ENCODE peak calls at places on chromosomes 7 and 10, in seven cellular contexts. One of them, this sample, is unnamed.

GRCh38 chr10:133134411-133135115 is 25.5 kb upstream of the KNDC1 start:
- DNase-seq in mesendoderm: no peak
- DNase-seq in fibroblast of lung: no peak
- DNase-seq in cardiac muscle cell: no peak
- DNase-seq in breast epithelium: peak
- DNase-seq in tibial nerve: no peak
- DNase-seq in tibial artery: no peak
- DNase-seq in this sample: no peak

GRCh38 chr7:109763611-109764010 is 1193.9 kb downstream of the DNAJB9 start:
- DNase-seq in tibial artery: no peak
- DNase-seq in mesendoderm: no peak
- DNase-seq in cardiac muscle cell: no peak
- DNase-seq in breast epithelium: no peak
- DNase-seq in fibroblast of lung: no peak
- DNase-seq in tibial nerve: no peak
- DNase-seq in this sample: no peak

GRCh38 chr10:61166489-61166888 is 222.5 kb upstream of the RHOBTB1 start:
- DNase-seq in cardiac muscle cell: no peak
- DNase-seq in tibial artery: no peak
- DNase-seq in tibial nerve: no peak
- DNase-seq in mesendoderm: no peak
- DNase-seq in breast epithelium: no peak
- DNase-seq in fibroblast of lung: no peak
- DNase-seq in this sample: no peak

GRCh38 chr7:132580277-132580676 is 4.0 kb upstream of the PLXNA4 start:
- DNase-seq in tibial artery: no peak
- DNase-seq in cardiac muscle cell: no peak
- DNase-seq in breast epithelium: no peak
- DNase-seq in fibroblast of lung: peak
- DNase-seq in tibial nerve: no peak
- DNase-seq in mesendoderm: peak
- DNase-seq in this sample: no peak

GRCh38 chr7:134946260-134946659 is 40.0 kb upstream of the AGBL3 start:
- DNase-seq in tibial artery: no peak
- DNase-seq in tibial nerve: no peak
- DNase-seq in cardiac muscle cell: no peak
- DNase-seq in fibroblast of lung: peak
- DNase-seq in mesendoderm: no peak
- DNase-seq in breast epithelium: no peak
- DNase-seq in this sample: no peak

GRCh38 chr7:132836746-132837145 is 245.1 kb downstream of the CHCHD3 start:
- DNase-seq in tibial nerve: no peak
- DNase-seq in tibial artery: no peak
- DNase-seq in fibroblast of lung: peak
- DNase-seq in cardiac muscle cell: no peak
- DNase-seq in mesendoderm: no peak
- DNase-seq in breast epithelium: no peak
- DNase-seq in this sample: no peak

GRCh38 chr7:151769189-151769821 is 107.6 kb downstream of the PRKAG2 start:
- DNase-seq in tibial nerve: no peak
- DNase-seq in breast epithelium: no peak
- DNase-seq in fibroblast of lung: no peak
- DNase-seq in cardiac muscle cell: no peak
- DNase-seq in mesendoderm: no peak
- DNase-seq in tibial artery: no peak
- DNase-seq in this sample: no peak

GRCh38 chr7:14507617-14508016 is 394.9 kb downstream of the DGKB start:
- DNase-seq in tibial nerve: no peak
- DNase-seq in cardiac muscle cell: no peak
- DNase-seq in breast epithelium: no peak
- DNase-seq in mesendoderm: no peak
- DNase-seq in fibroblast of lung: peak
- DNase-seq in tibial artery: no peak
- DNase-seq in this sample: no peak

GRCh38 chr10:129877773-129878371 is 86.2 kb downstream of the EBF3 start:
- DNase-seq in tibial artery: no peak
- DNase-seq in tibial nerve: no peak
- DNase-seq in cardiac muscle cell: peak
- DNase-seq in mesendoderm: peak
- DNase-seq in breast epithelium: no peak
- DNase-seq in fibroblast of lung: no peak
- DNase-seq in this sample: no peak

GRCh38 chr7:158847451-158847866 is 8.9 kb upstream of the DYNC2I1 start:
- DNase-seq in fibroblast of lung: no peak
- DNase-seq in tibial nerve: no peak
- DNase-seq in breast epithelium: no peak
- DNase-seq in cardiac muscle cell: no peak
- DNase-seq in mesendoderm: no peak
- DNase-seq in tibial artery: no peak
- DNase-seq in this sample: no peak

GRCh38 chr7:887488-887820 is 11.1 kb downstream of the GET4 start:
- DNase-seq in fibroblast of lung: no peak
- DNase-seq in tibial nerve: no peak
- DNase-seq in cardiac muscle cell: no peak
- DNase-seq in mesendoderm: no peak
- DNase-seq in breast epithelium: no peak
- DNase-seq in tibial artery: no peak
- DNase-seq in this sample: no peak
- H3K27ac ChIP-seq in fibroblast of lung: no peak
- H3K27ac ChIP-seq in tibial nerve: no peak
- H3K27ac ChIP-seq in cardiac muscle cell: no peak
- H3K27ac ChIP-seq in mesendoderm: no peak
- H3K27ac ChIP-seq in breast epithelium: no peak
- H3K27ac ChIP-seq in tibial artery: no peak
- H3K27ac ChIP-seq in this sample: no peak

GRCh38 chr10:124628676-124629021 is 115.5 kb downstream of the FAM53B start:
- DNase-seq in cardiac muscle cell: no peak
- DNase-seq in breast epithelium: no peak
- DNase-seq in tibial nerve: no peak
- DNase-seq in tibial artery: no peak
- DNase-seq in fibroblast of lung: no peak
- DNase-seq in mesendoderm: no peak
- DNase-seq in this sample: no peak

GRCh38 chr10:124627851-124628675 is 116.1 kb downstream of the FAM53B start:
- DNase-seq in cardiac muscle cell: no peak
- DNase-seq in fibroblast of lung: no peak
- DNase-seq in mesendoderm: no peak
- DNase-seq in tibial artery: peak
- DNase-seq in breast epithelium: no peak
- DNase-seq in tibial nerve: no peak
- DNase-seq in this sample: no peak

GRCh38 chr10:124629410-124629809 is 114.8 kb downstream of the FAM53B start:
- DNase-seq in mesendoderm: no peak
- DNase-seq in breast epithelium: no peak
- DNase-seq in tibial nerve: no peak
- DNase-seq in fibroblast of lung: no peak
- DNase-seq in cardiac muscle cell: no peak
- DNase-seq in tibial artery: no peak
- DNase-seq in this sample: no peak

GRCh38 chr10:124630551-124630950 is 113.6 kb downstream of the FAM53B start:
- DNase-seq in breast epithelium: no peak
- DNase-seq in cardiac muscle cell: no peak
- DNase-seq in tibial artery: no peak
- DNase-seq in fibroblast of lung: no peak
- DNase-seq in mesendoderm: no peak
- DNase-seq in tibial nerve: no peak
- DNase-seq in this sample: no peak

GRCh38 chr10:124629842-124630241 is 114.3 kb downstream of the FAM53B start:
- DNase-seq in breast epithelium: no peak
- DNase-seq in cardiac muscle cell: no peak
- DNase-seq in mesendoderm: no peak
- DNase-seq in tibial artery: no peak
- DNase-seq in fibroblast of lung: no peak
- DNase-seq in tibial nerve: no peak
- DNase-seq in this sample: no peak
- H3K27ac ChIP-seq in breast epithelium: peak
- H3K27ac ChIP-seq in cardiac muscle cell: no peak
- H3K27ac ChIP-seq in mesendoderm: no peak
- H3K27ac ChIP-seq in tibial artery: peak
- H3K27ac ChIP-seq in fibroblast of lung: no peak
- H3K27ac ChIP-seq in tibial nerve: peak
- H3K27ac ChIP-seq in this sample: peak

DNA sequence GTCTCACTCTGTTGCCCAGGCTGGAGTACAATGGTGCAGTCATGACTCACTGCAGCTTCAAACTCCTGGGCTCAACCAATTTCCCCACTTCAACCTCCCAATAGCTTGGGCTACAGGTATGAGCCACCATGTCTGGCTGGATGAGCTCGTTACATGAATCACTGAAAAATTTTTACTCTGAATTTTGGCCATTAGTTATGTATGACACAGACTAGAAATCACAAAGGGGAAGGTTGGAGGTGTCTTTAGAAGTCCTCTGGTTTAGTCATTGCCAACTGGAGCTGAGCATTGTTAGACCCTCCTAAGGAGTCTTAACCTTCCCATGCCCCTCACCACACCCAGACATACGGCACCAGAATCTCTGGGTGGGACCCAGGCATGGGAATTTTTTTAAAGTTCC is 34.7 kb downstream of the SVIL start:
- DNase-seq in tibial nerve: no peak
- DNase-seq in breast epithelium: no peak
- DNase-seq in cardiac muscle cell: no peak
- DNase-seq in mesendoderm: no peak
- DNase-seq in fibroblast of lung: peak
- DNase-seq in tibial artery: no peak
- DNase-seq in this sample: no peak
- H3K27ac ChIP-seq in tibial nerve: no peak
- H3K27ac ChIP-seq in breast epithelium: no peak
- H3K27ac ChIP-seq in cardiac muscle cell: peak
- H3K27ac ChIP-seq in mesendoderm: no peak
- H3K27ac ChIP-seq in fibroblast of lung: no peak
- H3K27ac ChIP-seq in tibial artery: peak
- H3K27ac ChIP-seq in this sample: peak

GRCh38 chr10:79136227-79137005 is 67.7 kb downstream of the ZMIZ1 start:
- DNase-seq in breast epithelium: no peak
- DNase-seq in tibial artery: no peak
- DNase-seq in cardiac muscle cell: no peak
- DNase-seq in fibroblast of lung: no peak
- DNase-seq in tibial nerve: no peak
- DNase-seq in mesendoderm: no peak
- DNase-seq in this sample: no peak

GRCh38 chr10:79137826-79138225 is 69.1 kb downstream of the ZMIZ1 start:
- DNase-seq in tibial nerve: no peak
- DNase-seq in fibroblast of lung: peak
- DNase-seq in cardiac muscle cell: no peak
- DNase-seq in mesendoderm: no peak
- DNase-seq in breast epithelium: no peak
- DNase-seq in tibial artery: no peak
- DNase-seq in this sample: peak

GRCh38 chr10:79137404-79137803 is 68.6 kb downstream of the ZMIZ1 start:
- DNase-seq in tibial artery: no peak
- DNase-seq in cardiac muscle cell: no peak
- DNase-seq in tibial nerve: no peak
- DNase-seq in mesendoderm: no peak
- DNase-seq in fibroblast of lung: peak
- DNase-seq in breast epithelium: no peak
- DNase-seq in this sample: no peak

GRCh38 chr10:79133386-79133785 is 64.6 kb downstream of the ZMIZ1 start:
- DNase-seq in cardiac muscle cell: no peak
- DNase-seq in mesendoderm: no peak
- DNase-seq in tibial nerve: no peak
- DNase-seq in breast epithelium: no peak
- DNase-seq in fibroblast of lung: no peak
- DNase-seq in tibial artery: no peak
- DNase-seq in this sample: no peak

GRCh38 chr10:79135790-79136189 is 67.0 kb downstream of the ZMIZ1 start:
- DNase-seq in breast epithelium: no peak
- DNase-seq in tibial nerve: no peak
- DNase-seq in tibial artery: no peak
- DNase-seq in mesendoderm: no peak
- DNase-seq in fibroblast of lung: no peak
- DNase-seq in cardiac muscle cell: no peak
- DNase-seq in this sample: no peak
- H3K27ac ChIP-seq in breast epithelium: peak
- H3K27ac ChIP-seq in tibial nerve: no peak
- H3K27ac ChIP-seq in tibial artery: no peak
- H3K27ac ChIP-seq in mesendoderm: no peak
- H3K27ac ChIP-seq in fibroblast of lung: peak
- H3K27ac ChIP-seq in cardiac muscle cell: peak
- H3K27ac ChIP-seq in this sample: peak

GRCh38 chr7:116499168-116500070 is at the start of gene CAV2:
- DNase-seq in breast epithelium: peak
- DNase-seq in tibial nerve: peak
- DNase-seq in tibial artery: peak
- DNase-seq in mesendoderm: peak
- DNase-seq in fibroblast of lung: peak
- DNase-seq in cardiac muscle cell: peak
- DNase-seq in this sample: peak
- H3K27ac ChIP-seq in breast epithelium: peak
- H3K27ac ChIP-seq in tibial nerve: peak
- H3K27ac ChIP-seq in tibial artery: peak
- H3K27ac ChIP-seq in mesendoderm: peak
- H3K27ac ChIP-seq in fibroblast of lung: peak
- H3K27ac ChIP-seq in cardiac muscle cell: no peak
- H3K27ac ChIP-seq in this sample: peak

DNA sequence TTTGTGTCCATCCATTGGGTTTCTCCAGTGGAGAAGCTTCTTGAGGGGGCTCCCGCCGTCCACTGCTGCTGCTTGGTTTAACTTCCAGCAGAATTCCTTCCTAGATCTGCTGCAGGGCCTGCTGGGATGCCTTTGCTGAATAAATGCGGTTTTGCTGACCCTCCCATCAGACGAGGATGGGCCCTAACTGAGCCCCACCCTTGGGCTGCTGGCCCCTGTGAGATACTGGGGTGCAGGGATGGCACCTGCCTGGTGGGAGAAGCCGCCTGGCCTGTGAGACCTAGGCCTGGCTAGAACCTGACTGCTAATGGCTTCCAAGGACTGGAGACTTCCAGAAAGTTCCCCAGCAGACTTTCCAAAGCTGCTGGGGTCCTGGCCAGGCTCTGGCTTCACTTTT is 43.8 kb downstream of the ZNF467 start:
- DNase-seq in mesendoderm: no peak
- DNase-seq in cardiac muscle cell: no peak
- DNase-seq in breast epithelium: no peak
- DNase-seq in fibroblast of lung: no peak
- DNase-seq in tibial nerve: no peak
- DNase-seq in tibial artery: no peak
- DNase-seq in this sample: no peak
- H3K27ac ChIP-seq in mesendoderm: no peak
- H3K27ac ChIP-seq in cardiac muscle cell: no peak
- H3K27ac ChIP-seq in breast epithelium: no peak
- H3K27ac ChIP-seq in fibroblast of lung: no peak
- H3K27ac ChIP-seq in tibial nerve: peak
- H3K27ac ChIP-seq in tibial artery: no peak
- H3K27ac ChIP-seq in this sample: no peak

DNA sequence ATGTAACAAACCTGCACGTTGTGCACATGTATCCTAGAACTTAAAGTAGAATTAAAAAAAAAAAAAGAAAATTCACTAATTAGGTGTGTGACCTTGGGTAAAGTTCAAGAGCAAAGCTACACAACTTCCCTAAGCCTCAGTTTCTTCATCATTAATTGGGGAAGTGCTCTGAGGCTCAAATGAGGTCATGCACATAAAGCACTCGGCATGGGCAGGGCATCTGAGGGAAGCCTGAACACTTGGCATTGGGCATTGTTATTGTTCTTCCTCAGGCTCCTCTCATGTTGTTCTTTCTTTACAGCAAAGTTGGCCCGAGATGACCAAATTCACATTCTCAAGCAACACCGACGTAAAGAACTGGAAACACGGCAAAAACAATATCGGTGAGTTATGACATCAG is 21.5 kb downstream of the ALOX5 start:
- DNase-seq in breast epithelium: no peak
- DNase-seq in cardiac muscle cell: no peak
- DNase-seq in fibroblast of lung: no peak
- DNase-seq in tibial nerve: no peak
- DNase-seq in tibial artery: no peak
- DNase-seq in mesendoderm: no peak
- DNase-seq in this sample: no peak
- H3K27ac ChIP-seq in breast epithelium: no peak
- H3K27ac ChIP-seq in cardiac muscle cell: no peak
- H3K27ac ChIP-seq in fibroblast of lung: no peak
- H3K27ac ChIP-seq in tibial nerve: no peak
- H3K27ac ChIP-seq in tibial artery: no peak
- H3K27ac ChIP-seq in mesendoderm: no peak
- H3K27ac ChIP-seq in this sample: no peak

This sample was measured in gastrocnemius medialis.